ENCODE peak calls at places on chromosomes 16 and 17, in eight cellular contexts. N is GM12865; V is A549; G is AG04450; O is effector memory CD4-positive, alpha-beta T cell; H is PC-3; I is IMR-90; W is AG04449. P is an unnamed sample.

GRCh38 chr16:19898166-19898565 is 13.5 kb upstream of the GPRC5B start:
- DNase-seq in O (no peak), V (no peak), N (no peak), H (no peak), W (no peak), G (no peak), I (no peak), P (no peak)

GRCh38 chr16:13291934-13292333 is 390.5 kb downstream of the SHISA9 start:
- DNase-seq in I (no peak), G (no peak), O (no peak), W (no peak), V (no peak), H (no peak), N (no peak), P (no peak)

GRCh38 chr17:16013943-16014407 is 14.4 kb downstream of the TTC19 start:
- DNase-seq in W (peak), V (peak), H (peak), N (no peak), I (peak), O (no peak), G (peak), P (peak)

GRCh38 chr16:29883987-29884386 is 15.4 kb downstream of the SEZ6L2 start:
- DNase-seq in H (no peak), G (no peak), O (no peak), I (no peak), V (no peak), W (no peak), N (no peak), P (no peak)

GRCh38 chr17:1580979-1581676 is 18.5 kb upstream of the PITPNA start:
- DNase-seq in V (no peak), W (no peak), O (no peak), N (no peak), I (no peak), H (no peak), G (no peak), P (no peak)

GRCh38 chr16:78372302-78372701 is 272.8 kb downstream of the WWOX start:
- DNase-seq in V (no peak), I (no peak), W (no peak), O (no peak), G (no peak), N (no peak), H (no peak), P (no peak)

GRCh38 chr17:40019140-40019991 is 4.1 kb downstream of the CSF3 start:
- DNase-seq in W (no peak), N (no peak), H (no peak), O (no peak), I (peak), G (peak), V (no peak), P (no peak)

GRCh38 chr16:3289998-3290673 is 6.8 kb downstream of the ZNF263 start:
- DNase-seq in W (no peak), H (no peak), V (no peak), N (no peak), O (no peak), I (no peak), G (no peak), P (no peak)

GRCh38 chr16:9706217-9706616 is 476.0 kb downstream of the GRIN2A start:
- DNase-seq in H (no peak), W (no peak), V (no peak), N (no peak), O (no peak), G (no peak), I (no peak), P (no peak)

GRCh38 chr16:66548868-66549267 is 1.1 kb downstream of the TK2 start:
- DNase-seq in V (no peak), H (no peak), G (no peak), N (no peak), I (no peak), W (no peak), O (no peak), P (no peak)

GRCh38 chr16:5056347-5056746 is 9.4 kb downstream of the C16orf89 start:
- DNase-seq in W (no peak), H (peak), G (no peak), I (no peak), O (no peak), N (peak), V (no peak), P (no peak)

GRCh38 chr17:56754523-56755208 is 79.1 kb downstream of the C17orf67 start:
- DNase-seq in O (no peak), V (peak), H (peak), N (peak), G (no peak), W (no peak), I (peak), P (no peak)

GRCh38 chr17:30363715-30364202 is 15.0 kb upstream of the CPD start:
- DNase-seq in V (no peak), W (no peak), G (peak), O (peak), H (peak), I (peak), N (peak), P (peak)

GRCh38 chr16:55651841-55652824 is 3.7 kb upstream of the SLC6A2 start:
- DNase-seq in W (no peak), O (no peak), V (no peak), G (no peak), N (no peak), I (no peak), H (no peak), P (no peak)

GRCh38 chr17:81821147-81821546 is 11.9 kb downstream of the MCRIP1 start:
- DNase-seq in G (no peak), I (no peak), O (no peak), V (no peak), W (no peak), N (no peak), H (no peak), P (no peak)

GRCh38 chr17:31533546-31534155 is 142.2 kb downstream of the RAB11FIP4 start:
- DNase-seq in N (no peak), W (peak), V (peak), G (peak), I (peak), O (no peak), H (peak), P (no peak)

GRCh38 chr16:49755291-49755611 is 100.7 kb downstream of the ZNF423 start:
- DNase-seq in G (peak), O (no peak), V (peak), W (no peak), H (peak), N (no peak), I (peak), P (no peak)

GRCh38 chr17:76544123-76544915 is 4.5 kb downstream of the PRCD start:
- DNase-seq in W (no peak), V (no peak), G (no peak), N (no peak), O (no peak), I (no peak), H (no peak), P (no peak)

DNA sequence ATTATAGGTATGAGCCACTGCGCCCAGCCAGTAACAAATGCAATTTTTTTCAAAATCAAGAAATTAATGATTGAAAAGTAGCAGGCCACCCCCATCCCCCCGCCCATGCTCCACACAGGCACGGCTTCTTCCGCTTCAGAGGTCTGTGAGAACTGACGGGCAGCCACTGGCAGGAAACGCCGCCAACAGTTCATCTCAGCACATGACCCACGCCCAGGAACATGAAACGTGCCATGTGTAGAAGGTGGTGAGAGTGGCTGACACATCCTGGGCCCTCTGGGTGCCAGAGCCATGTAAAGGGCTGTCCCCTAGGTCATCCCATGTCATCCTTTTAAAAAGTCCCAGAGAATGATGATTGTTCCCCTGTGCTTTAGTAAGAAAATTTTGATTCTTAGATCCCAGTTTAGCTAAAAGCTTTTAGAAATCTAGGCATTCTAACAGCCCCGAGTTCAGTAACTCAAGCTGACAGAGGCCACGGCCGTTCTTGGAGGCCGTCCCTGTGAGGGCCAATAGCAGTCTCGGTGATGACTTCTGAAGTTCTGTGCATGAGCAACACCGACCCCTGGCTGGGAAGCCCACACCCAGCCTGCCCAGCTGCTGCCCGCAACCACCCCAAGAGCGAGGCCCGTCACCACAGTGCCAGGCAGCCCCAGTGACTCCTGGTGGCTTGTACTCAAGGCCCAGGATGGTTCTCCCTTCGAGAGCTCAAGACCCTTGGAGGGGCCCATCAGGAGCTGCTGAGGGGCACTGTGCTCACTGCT is 52.1 kb downstream of the KLHDC4 start:
- DNase-seq in O (peak), H (no peak), N (no peak), I (no peak), W (no peak), G (no peak), V (no peak), P (no peak)
- H3K4me3 ChIP-seq in O (no peak), H (no peak), N (no peak), I (no peak), W (no peak), G (no peak), V (no peak), P (no peak)

DNA sequence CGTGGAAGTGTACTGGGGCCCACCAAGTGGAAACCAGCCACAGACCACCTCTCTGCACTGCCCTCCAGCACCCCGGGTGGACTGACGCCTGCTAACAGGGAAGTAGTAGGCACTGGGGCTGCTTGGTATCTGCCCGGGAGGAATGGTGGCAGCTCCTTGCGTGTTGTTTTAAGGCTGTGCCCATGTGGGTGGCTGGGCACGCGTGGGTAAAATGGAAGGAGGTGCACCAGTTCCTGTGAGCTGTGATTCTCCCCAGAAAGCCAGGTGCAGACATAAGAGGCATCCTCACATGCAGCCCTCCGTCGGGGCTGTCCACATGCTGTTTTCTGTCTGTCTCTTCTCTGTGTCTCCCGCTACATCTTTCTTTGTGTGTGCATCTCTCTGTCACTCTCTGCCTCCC is 122.3 kb downstream of the ENGASE start:
- DNase-seq in V (no peak), G (no peak), I (no peak), W (no peak), O (no peak), H (no peak), N (no peak), P (no peak)
- H3K4me3 ChIP-seq in V (no peak), G (no peak), I (no peak), W (no peak), O (no peak), H (no peak), N (no peak), P (no peak)

GRCh38 chr17:58416937-58417299 is 416 bp downstream of the RNF43 start:
- DNase-seq in N (no peak), I (no peak), W (no peak), V (no peak), G (no peak), O (no peak), H (no peak), P (no peak)

GRCh38 chr17:58413684-58414083 is 3.6 kb downstream of the RNF43 start:
- DNase-seq in O (no peak), W (no peak), H (no peak), V (no peak), N (no peak), I (no peak), G (no peak), P (no peak)

GRCh38 chr17:58414596-58414997 is 2.7 kb downstream of the RNF43 start:
- DNase-seq in N (no peak), G (no peak), V (no peak), W (no peak), O (no peak), I (no peak), H (peak), P (no peak)

GRCh38 chr17:58416396-58416795 is 938 bp downstream of the RNF43 start:
- DNase-seq in N (no peak), V (no peak), I (no peak), W (no peak), H (no peak), G (no peak), O (no peak), P (no peak)

GRCh38 chr17:58415371-58416055 is 1.8 kb downstream of the RNF43 start:
- DNase-seq in N (peak), W (no peak), V (peak), O (no peak), G (no peak), I (no peak), H (peak), P (no peak)
- H3K4me3 ChIP-seq in N (no peak), W (no peak), V (peak), O (no peak), G (no peak), I (no peak), H (peak), P (no peak)

GRCh38 chr17:83087788-83088360 is 8.5 kb downstream of the METRNL start:
- DNase-seq in N (no peak), H (no peak), O (no peak), G (no peak), I (no peak), W (no peak), V (no peak), P (no peak)

GRCh38 chr17:83086907-83087787 is 7.7 kb downstream of the METRNL start:
- DNase-seq in N (no peak), I (no peak), W (no peak), G (no peak), O (no peak), H (no peak), V (no peak), P (no peak)

GRCh38 chr17:83089322-83090156 is 10.1 kb downstream of the METRNL start:
- DNase-seq in W (no peak), H (peak), O (no peak), I (no peak), G (no peak), V (no peak), N (no peak), P (no peak)

GRCh38 chr17:83090424-83091256 is 11.2 kb downstream of the METRNL start:
- DNase-seq in V (no peak), G (no peak), W (no peak), H (no peak), O (no peak), I (no peak), N (no peak), P (no peak)

DNA sequence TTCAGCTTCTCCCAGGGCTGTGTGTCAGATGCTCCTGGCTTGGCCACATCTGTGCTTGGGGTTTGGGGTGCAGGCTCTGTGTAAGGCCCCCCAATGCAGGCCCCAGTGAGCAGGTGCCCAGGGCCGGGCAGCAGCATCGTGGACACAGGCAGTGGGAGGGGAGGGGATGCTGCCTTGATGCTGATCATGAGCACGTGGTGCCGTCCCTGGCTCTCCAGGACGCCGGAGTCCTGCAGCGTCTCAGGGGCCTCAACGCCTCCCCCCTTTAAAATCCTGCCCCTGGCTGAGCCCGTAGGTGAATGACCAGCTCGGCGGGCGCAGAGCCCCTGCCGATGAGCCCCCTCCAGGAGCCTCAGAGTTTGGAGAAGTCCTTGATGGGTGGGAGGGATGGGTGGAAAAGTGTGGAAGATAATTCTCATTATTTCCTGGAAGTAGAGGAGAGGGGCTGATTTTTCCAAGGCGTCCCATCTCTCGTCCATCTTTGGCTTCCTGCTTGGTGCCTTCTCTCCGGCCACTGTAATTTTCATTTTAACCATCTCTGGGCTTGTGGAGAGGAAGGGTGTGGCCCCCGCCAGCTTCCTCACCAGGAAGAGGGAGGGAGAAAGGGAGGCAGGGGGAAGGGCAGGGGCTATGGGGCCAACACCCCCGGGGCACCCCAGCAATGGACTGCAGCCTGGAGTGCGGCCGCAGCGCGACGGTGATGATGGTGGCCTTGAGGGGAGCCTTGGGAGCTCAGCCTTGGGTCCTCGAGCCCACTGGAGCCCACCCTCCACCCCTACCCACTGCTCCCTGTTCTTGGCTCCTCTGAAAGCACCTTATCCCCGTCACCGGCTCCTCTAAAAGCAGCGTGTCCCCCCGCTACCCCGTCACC is 9.3 kb downstream of the METRNL start:
- DNase-seq in I (no peak), N (no peak), H (no peak), V (no peak), W (no peak), G (no peak), O (no peak), P (no peak)
- H3K4me3 ChIP-seq in I (no peak), N (no peak), H (peak), V (no peak), W (no peak), G (no peak), O (no peak), P (no peak)

GRCh38 chr17:62674841-62675240 is 47.4 kb downstream of the MRC2 start:
- DNase-seq in G (no peak), N (no peak), O (no peak), V (no peak), W (no peak), I (no peak), H (no peak), P (no peak)
- H3K4me3 ChIP-seq in G (no peak), N (no peak), O (no peak), V (no peak), W (no peak), I (no peak), H (no peak), P (no peak)

DNA sequence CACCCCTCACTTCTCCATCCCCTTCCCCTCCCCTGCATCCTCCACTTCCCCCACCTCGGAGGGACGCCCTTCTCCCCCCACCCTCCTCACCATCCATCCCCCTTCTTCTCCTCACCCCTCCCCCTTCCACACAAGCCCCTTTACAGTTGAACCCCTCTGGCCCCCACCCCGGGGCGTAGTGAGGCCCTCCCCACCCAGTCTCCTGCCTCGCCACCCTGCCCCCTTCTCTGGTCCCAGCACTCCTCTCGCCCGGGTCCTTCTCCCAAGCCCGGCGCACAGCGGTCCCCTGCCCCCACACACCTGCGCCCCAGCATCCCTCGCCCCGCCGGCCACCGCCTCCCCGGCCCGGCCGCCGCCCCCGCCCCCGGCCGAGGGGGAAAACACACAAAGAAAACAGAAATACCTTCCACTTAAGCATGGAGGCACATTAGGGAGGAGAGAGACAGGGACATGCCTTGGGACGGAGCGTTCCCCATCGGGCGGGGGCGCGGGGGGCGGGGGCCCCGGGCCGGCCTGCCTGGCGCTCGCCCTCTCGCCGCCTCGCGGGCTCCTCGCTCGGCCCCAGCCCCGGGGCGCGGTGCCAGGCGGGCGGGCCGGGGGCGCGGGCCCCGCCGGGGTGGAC is 411 bp downstream of the SRCIN1 start:
- DNase-seq in O (no peak), G (no peak), N (no peak), W (no peak), V (peak), H (no peak), I (no peak), P (no peak)
- H3K4me3 ChIP-seq in O (peak), G (peak), N (no peak), W (peak), V (peak), H (peak), I (peak), P (peak)

P was measured in skeletal muscle cell.